ENCODE peak calls at places on chromosomes 11 and 22, in four cellular contexts. G, Y, U and H are unnamed samples.

GRCh38 chr11:76654310-76654851 is 16.2 kb downstream of the LRRC32 start:
- DNase-seq in U (peak), Y (no peak), G (no peak), H (no peak)

GRCh38 chr11:46390331-46391171 is 1.0 kb downstream of the CHRM4 start:
- DNase-seq in U (no peak), G (no peak), Y (no peak), H (no peak)

GRCh38 chr11:118175031-118175531 is 1.4 kb downstream of the SCN2B start:
- DNase-seq in Y (no peak), G (no peak), U (no peak), H (no peak)

GRCh38 chr11:11022126-11022730 is 164.4 kb upstream of the ZBED5 start:
- DNase-seq in Y (no peak), G (no peak), U (no peak), H (no peak)

GRCh38 chr11:65496304-65497140 is 2.3 kb upstream of the MALAT1 start:
- DNase-seq in G (no peak), U (peak), Y (no peak), H (no peak)

GRCh38 chr11:35139883-35140282 is 912 bp downstream of the CD44 start:
- DNase-seq in U (no peak), G (no peak), Y (no peak), H (no peak)

GRCh38 chr11:108994887-108995286 is 330.0 kb downstream of the DDX10 start:
- DNase-seq in G (no peak), Y (no peak), U (no peak), H (no peak)

GRCh38 chr11:11913395-11913794 is 71.6 kb downstream of the USP47 start:
- DNase-seq in Y (no peak), U (no peak), G (no peak), H (no peak)

GRCh38 chr11:104256525-104256924 is 92.6 kb upstream of the PDGFD start:
- DNase-seq in G (no peak), Y (no peak), U (no peak), H (no peak)

GRCh38 chr11:2300936-2301630 is 635 bp downstream of the C11orf21 start:
- DNase-seq in Y (no peak), G (no peak), U (peak), H (no peak)

GRCh38 chr22:42459273-42460040 is 27.3 kb upstream of the NFAM1 start:
- DNase-seq in G (no peak), U (no peak), Y (no peak), H (no peak)

GRCh38 chr11:122202951-122203456 is 87.0 kb upstream of the BLID start:
- DNase-seq in G (no peak), Y (no peak), U (peak), H (peak)

GRCh38 chr11:3836903-3837302 is 3.9 kb downstream of the RHOG start:
- DNase-seq in G (no peak), Y (no peak), U (no peak), H (no peak)

GRCh38 chr11:103892603-103893002 is 143.8 kb upstream of the DDI1 start:
- DNase-seq in G (no peak), U (no peak), Y (no peak), H (no peak)

GRCh38 chr11:6319879-6320410 is 356 bp downstream of the CAVIN3 start:
- DNase-seq in Y (no peak), G (no peak), U (peak), H (peak)

GRCh38 chr11:65182258-65183170 is 786 bp downstream of the CAPN1 start:
- DNase-seq in U (no peak), G (no peak), Y (no peak), H (peak)

GRCh38 chr11:114039551-114039950 is 20.0 kb upstream of the ZBTB16 start:
- DNase-seq in Y (no peak), U (no peak), G (no peak), H (no peak)

GRCh38 chr11:92130432-92130831 is 94.2 kb upstream of the FAT3 start:
- DNase-seq in U (no peak), G (no peak), Y (no peak), H (no peak)

GRCh38 chr11:85595285-85595884 is 31.8 kb downstream of the DLG2 start:
- DNase-seq in Y (peak), G (peak), U (no peak), H (no peak)

GRCh38 chr11:18706330-18707243 is 8.0 kb downstream of the TMEM86A start:
- DNase-seq in Y (no peak), U (peak), G (no peak), H (no peak)

GRCh38 chr22:27673839-27674238 is 127.7 kb downstream of the MN1 start:
- DNase-seq in G (no peak), U (no peak), Y (no peak), H (no peak)

GRCh38 chr11:107999759-108000455 is 8.8 kb upstream of the CUL5 start:
- DNase-seq in G (peak), U (no peak), Y (peak), H (peak)

GRCh38 chr22:37906364-37907008 is 389 bp downstream of the MICALL1 start:
- DNase-seq in G (no peak), U (no peak), Y (no peak), H (peak)

GRCh38 chr11:128512478-128513127 is 74.8 kb downstream of the ETS1 start:
- DNase-seq in U (no peak), G (no peak), Y (no peak), H (no peak)

GRCh38 chr22:43343262-43343988 is at the start of gene SCUBE1:
- DNase-seq in G (no peak), Y (no peak), U (no peak), H (peak)

GRCh38 chr11:18802381-18803257 is 11.0 kb upstream of the PTPN5 start:
- DNase-seq in U (no peak), G (peak), Y (peak), H (no peak)

GRCh38 chr11:125494987-125495725 is 909 bp downstream of the FEZ1 start:
- DNase-seq in U (peak), Y (no peak), G (no peak), H (peak)

GRCh38 chr11:76694664-76695063 is 24.1 kb upstream of the LRRC32 start:
- DNase-seq in U (no peak), G (no peak), Y (no peak), H (no peak)

GRCh38 chr22:41940853-41941765 is 5.8 kb downstream of the CENPM start:
- DNase-seq in G (no peak), U (peak), Y (no peak), H (no peak)

GRCh38 chr11:71304045-71304444 is 51.7 kb upstream of the SHANK2 start:
- DNase-seq in Y (no peak), G (no peak), U (peak), H (no peak)

GRCh38 chr11:111450480-111451320 is 61.5 kb downstream of the BTG4 start:
- DNase-seq in Y (no peak), U (no peak), G (no peak), H (peak)

GRCh38 chr11:82701847-82702520 is 31.7 kb downstream of the FAM181B start:
- DNase-seq in G (no peak), U (no peak), Y (peak), H (no peak)

GRCh38 chr11:97363331-97363730 is 973.5 kb downstream of the JRKL start:
- DNase-seq in Y (no peak), U (no peak), G (no peak), H (no peak)

GRCh38 chr11:120756931-120757330 is 245.4 kb downstream of the GRIK4 start:
- DNase-seq in G (no peak), Y (no peak), U (no peak), H (no peak)

GRCh38 chr22:44360686-44361381 is 48.1 kb upstream of the SHISAL1 start:
- DNase-seq in Y (no peak), G (no peak), U (peak), H (no peak)

GRCh38 chr22:24411256-24412004 is 16.0 kb upstream of the ADORA2A start:
- DNase-seq in G (no peak), U (no peak), Y (no peak), H (no peak)

GRCh38 chr11:126352934-126353801 is 2.3 kb upstream of the ST3GAL4 start:
- DNase-seq in U (peak), G (peak), Y (no peak), H (no peak)

GRCh38 chr11:96237759-96238158 is 105.2 kb downstream of the MAML2 start:
- DNase-seq in U (no peak), Y (no peak), G (no peak), H (no peak)

GRCh38 chr11:96241351-96241841 is 101.6 kb downstream of the MAML2 start:
- DNase-seq in Y (no peak), G (no peak), U (no peak), H (no peak)

GRCh38 chr11:96235725-96236124 is 107.3 kb downstream of the MAML2 start:
- DNase-seq in Y (no peak), U (no peak), G (no peak), H (no peak)

GRCh38 chr11:96242191-96242845 is 100.7 kb downstream of the MAML2 start:
- DNase-seq in Y (peak), U (no peak), G (no peak), H (no peak)

GRCh38 chr11:96238563-96239166 is 104.3 kb downstream of the MAML2 start:
- DNase-seq in Y (no peak), U (no peak), G (no peak), H (no peak)
- TF ChIP-seq POLR2AphosphoS5 in Y (no peak), U (no peak), G (no peak), H (no peak)

GRCh38 chr11:67349036-67349435 is 4.3 kb downstream of the POLD4 start:
- DNase-seq in G (no peak), U (no peak), Y (no peak), H (no peak)
- TF ChIP-seq POLR2AphosphoS5 in G (no peak), U (no peak), Y (no peak), H (no peak)

DNA sequence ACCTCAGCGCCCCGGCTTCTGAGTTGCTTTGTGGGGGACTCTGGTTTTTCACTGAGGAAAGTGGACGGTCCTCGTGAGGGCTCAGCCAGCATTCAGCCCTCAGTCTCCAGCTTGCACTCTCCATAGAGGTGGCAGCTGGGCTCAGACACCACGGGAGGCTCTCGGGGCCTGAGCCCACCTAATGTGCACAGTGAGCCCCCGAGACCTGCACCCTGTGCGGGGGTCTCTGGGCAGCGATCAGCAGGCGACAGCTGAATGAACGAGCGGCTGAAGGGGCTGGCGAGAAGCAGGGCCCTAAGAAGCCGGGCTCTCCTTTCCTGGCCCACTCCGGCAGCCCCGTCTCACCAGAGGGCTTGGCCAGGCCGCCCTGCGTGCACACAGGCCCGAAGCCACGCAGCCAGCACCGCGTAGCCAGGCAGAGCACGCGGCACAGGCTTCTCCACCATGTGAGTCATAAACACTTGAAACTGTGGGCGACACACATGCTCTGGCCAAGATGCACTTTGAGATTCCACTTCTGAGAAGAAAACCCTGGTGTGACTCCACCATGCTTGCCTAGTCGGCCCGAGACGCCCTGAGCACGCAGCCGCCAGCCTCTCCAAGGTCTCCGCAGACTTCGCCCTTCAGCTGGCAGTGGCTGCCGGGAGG is 28.0 kb downstream of the TOLLIP start:
- DNase-seq in Y (no peak), U (no peak), G (no peak), H (no peak)
- TF ChIP-seq POLR2AphosphoS5 in Y (no peak), U (no peak), G (no peak), H (no peak)

DNA sequence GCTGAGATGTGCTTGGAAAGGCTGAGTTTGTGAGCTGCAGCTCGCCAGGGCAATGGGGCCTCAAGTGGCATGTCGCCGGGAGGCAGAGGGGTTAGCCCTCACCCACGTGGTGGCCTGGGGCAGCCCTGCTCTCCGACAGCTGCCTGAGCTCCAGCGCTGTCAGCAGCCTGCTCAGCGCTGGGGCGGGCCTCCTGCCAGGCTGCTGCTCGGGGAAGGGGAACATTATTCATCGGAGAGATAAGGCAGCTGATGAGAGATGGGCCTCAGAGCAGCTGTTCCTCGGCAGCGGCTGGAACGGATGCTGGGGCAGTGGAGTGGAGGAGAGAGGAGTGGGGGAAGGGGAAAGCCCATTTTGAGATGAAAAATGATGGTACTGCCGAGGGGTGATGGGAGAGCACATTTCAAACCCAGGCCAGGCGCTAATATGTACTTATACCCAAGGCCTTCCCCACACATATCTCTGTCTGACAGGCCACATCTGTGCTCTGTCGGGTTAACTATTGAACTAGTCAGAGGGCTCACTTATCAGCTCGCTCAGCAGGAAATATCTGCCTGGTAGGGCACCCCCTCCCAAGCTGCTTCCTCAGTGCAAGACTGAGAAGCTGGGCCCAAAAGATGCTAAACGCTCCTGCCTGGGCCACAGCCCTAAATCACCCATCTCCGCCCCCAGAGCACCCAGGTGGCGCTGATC is 79.5 kb downstream of the TIMP3 start:
- DNase-seq in Y (no peak), U (no peak), G (no peak), H (no peak)
- TF ChIP-seq POLR2AphosphoS5 in Y (no peak), U (no peak), G (no peak), H (no peak)

DNA sequence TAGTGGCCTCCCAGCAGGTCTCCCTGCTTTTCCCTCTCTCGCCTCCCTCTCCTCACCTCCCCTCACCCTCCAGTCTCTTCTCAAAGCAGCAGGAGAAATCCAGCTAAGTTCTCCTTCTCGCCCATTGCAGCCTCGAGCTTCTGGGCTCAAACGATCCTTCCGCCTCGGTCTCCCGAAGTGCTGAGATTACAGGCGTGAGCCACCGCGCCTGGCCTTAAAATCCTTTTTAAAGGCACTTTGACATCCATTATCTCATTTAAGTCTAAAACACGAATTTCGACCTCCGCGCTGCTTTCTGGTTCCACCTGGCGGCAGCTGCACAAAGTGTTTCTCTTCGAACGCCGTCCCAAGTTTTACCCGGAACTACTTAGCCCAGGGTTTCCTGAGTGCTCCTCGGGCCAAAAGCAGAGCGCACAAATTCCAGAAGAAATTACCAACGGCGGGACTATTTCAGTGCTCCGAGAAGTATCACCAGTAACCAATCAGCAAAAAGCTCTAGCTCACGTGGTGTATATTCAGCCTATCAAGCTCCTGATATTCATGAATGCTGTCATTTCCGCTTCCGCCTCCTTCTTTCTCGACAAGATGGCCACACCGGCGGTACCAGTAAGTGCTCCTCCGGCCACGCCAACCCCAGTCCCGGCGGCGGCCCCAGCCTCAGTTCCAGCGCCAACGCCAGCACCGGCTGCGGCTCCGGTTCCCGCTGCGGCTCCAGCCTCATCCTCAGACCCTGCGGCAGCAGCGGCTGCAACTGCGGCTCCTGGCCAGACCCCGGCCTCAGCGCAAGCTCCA is at the start of gene EIF3F:
- DNase-seq in U (peak), Y (peak), G (peak), H (peak)
- TF ChIP-seq POLR2AphosphoS5 in U (peak), Y (peak), G (peak), H (peak)

DNA sequence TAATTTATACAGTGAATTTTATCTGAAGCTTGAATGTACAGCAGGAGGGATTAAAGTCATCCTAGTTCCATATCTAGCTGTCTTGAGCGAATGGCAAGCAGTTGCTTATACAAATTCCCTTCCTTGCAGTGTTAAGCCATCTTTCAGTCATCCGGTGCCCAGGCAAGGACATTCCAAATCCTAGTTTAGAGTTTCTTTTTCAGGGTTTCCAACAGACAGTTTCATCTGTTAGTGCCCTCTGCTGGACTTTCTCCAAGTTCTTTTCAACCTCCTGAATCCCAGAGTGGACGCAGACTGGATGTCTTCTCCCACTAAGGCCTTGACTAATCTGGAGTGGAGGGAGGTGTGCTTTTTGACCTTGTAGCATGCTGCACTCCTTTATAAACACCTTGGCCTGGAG is 45.4 kb downstream of the GRAMD1B start:
- DNase-seq in G (no peak), U (no peak), Y (no peak), H (no peak)
- TF ChIP-seq POLR2AphosphoS5 in G (no peak), U (no peak), Y (no peak), H (no peak)

GRCh38 chr11:62025429-62026105 is 58.1 kb upstream of the FTH1 start:
- DNase-seq in G (peak), Y (no peak), U (peak), H (no peak)
- TF ChIP-seq POLR2AphosphoS5 in G (no peak), Y (no peak), U (peak), H (no peak)

GRCh38 chr22:46379301-46379930 is 43.9 kb downstream of the TRMU start:
- DNase-seq in G (no peak), Y (no peak), U (no peak), H (no peak)
- TF ChIP-seq POLR2AphosphoS5 in G (no peak), Y (no peak), U (no peak), H (no peak)